ENCODE peak calls at places on chromosomes 2 and 18, in six cellular contexts. R is K562, Y is H1, E is HCT116, T is IMR-90, I is SK-N-SH. W is an unnamed sample.

GRCh38 chr2:16198166-16198912 is 258.0 kb downstream of the MYCN start:
- DNase-seq in R (no peak), Y (no peak), E (no peak), T (no peak), I (peak), W (no peak)

GRCh38 chr2:10982931-10983701 is 71.4 kb downstream of the KCNF1 start:
- DNase-seq in R (no peak), Y (no peak), E (no peak), T (peak), I (no peak), W (no peak)

GRCh38 chr2:85769236-85769986 is 15.6 kb downstream of the ATOH8 start:
- DNase-seq in R (no peak), Y (no peak), E (no peak), T (no peak), I (peak), W (peak)

GRCh38 chr18:46167971-46168370 is 63.8 kb downstream of the HAUS1 start:
- DNase-seq in R (no peak), Y (no peak), E (no peak), T (no peak), I (no peak), W (no peak)

GRCh38 chr2:194385376-194385775 is 1271.7 kb upstream of the SLC39A10 start:
- DNase-seq in R (no peak), Y (no peak), E (no peak), T (no peak), I (no peak), W (no peak)

GRCh38 chr2:210363876-210364275 is 48.9 kb upstream of the MYL1 start:
- DNase-seq in R (no peak), Y (no peak), E (no peak), T (no peak), I (no peak), W (no peak)

GRCh38 chr18:42446195-42446594 is 491.2 kb downstream of the PIK3C3 start:
- DNase-seq in R (no peak), Y (no peak), E (no peak), T (no peak), I (no peak), W (no peak)

GRCh38 chr18:60746491-60746890 is 373.9 kb upstream of the MC4R start:
- DNase-seq in R (no peak), Y (no peak), E (no peak), T (no peak), I (no peak), W (no peak)

GRCh38 chr2:20050104-20050711 is 1.2 kb downstream of the LAPTM4A start:
- DNase-seq in R (peak), Y (no peak), E (no peak), T (peak), I (peak), W (no peak)
- TF ChIP-seq RAD21 in R (no peak), Y (no peak), E (no peak), T (no peak), I (no peak), W (no peak)

DNA sequence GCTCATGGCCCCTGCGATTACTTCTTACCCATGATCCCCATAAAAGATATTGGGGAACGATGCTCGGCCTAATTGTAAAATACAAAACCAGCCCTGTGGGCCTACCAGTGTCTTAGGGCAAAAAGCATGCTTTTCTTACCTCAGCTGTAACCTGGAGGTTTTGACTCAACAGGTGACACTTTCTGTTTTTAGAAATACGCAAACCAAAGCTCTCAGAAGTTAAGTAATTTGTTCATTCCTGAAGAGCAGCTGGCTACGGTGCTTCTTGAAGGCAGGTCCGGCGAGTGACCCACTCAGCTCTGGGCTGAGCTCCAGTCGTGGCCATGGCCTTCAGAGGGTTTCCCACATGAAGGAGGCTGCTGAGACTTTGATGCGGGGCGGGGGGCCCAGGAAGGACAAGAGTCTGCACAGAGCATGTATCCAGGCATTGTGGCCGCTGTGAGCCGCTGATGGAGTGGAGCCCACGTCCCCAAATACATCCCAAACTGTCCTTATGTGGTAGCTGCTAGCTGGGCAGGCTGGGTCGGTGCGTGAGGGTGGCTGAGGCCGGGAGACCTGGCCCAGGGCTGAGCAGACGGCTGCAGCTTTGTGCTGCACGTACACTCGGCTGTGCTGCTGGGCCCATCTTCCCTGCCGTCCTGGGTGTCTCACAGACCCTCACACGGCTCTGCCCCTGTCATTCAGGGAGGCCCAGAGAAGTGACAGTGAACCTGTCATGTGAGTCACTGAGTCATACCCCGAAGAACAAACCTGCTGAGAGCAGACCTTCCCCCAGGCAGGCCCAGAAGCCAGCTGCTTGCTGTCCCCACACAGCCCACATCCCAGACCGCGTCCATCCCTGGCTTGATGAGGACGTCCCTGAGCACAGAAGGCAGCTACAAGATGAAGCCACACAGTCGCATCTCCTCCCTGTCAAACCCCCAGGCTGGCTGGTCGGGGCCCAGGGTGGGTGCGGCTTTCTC is 34.1 kb downstream of the ITGB1BP1 start:
- DNase-seq in R (no peak), Y (no peak), E (no peak), T (no peak), I (no peak), W (no peak)
- TF ChIP-seq RAD21 in R (no peak), Y (no peak), E (no peak), T (no peak), I (no peak), W (no peak)

GRCh38 chr2:101983486-101983885 is 8.3 kb upstream of the IL1R2 start:
- DNase-seq in R (no peak), Y (no peak), E (no peak), T (no peak), I (no peak), W (no peak)

GRCh38 chr2:101982630-101983029 is 9.1 kb upstream of the IL1R2 start:
- DNase-seq in R (no peak), Y (no peak), E (no peak), T (no peak), I (no peak), W (no peak)

GRCh38 chr2:101981484-101981883 is 10.3 kb upstream of the IL1R2 start:
- DNase-seq in R (no peak), Y (no peak), E (no peak), T (no peak), I (no peak), W (no peak)

GRCh38 chr2:101981066-101981465 is 10.7 kb upstream of the IL1R2 start:
- DNase-seq in R (no peak), Y (no peak), E (no peak), T (no peak), I (no peak), W (no peak)

DNA sequence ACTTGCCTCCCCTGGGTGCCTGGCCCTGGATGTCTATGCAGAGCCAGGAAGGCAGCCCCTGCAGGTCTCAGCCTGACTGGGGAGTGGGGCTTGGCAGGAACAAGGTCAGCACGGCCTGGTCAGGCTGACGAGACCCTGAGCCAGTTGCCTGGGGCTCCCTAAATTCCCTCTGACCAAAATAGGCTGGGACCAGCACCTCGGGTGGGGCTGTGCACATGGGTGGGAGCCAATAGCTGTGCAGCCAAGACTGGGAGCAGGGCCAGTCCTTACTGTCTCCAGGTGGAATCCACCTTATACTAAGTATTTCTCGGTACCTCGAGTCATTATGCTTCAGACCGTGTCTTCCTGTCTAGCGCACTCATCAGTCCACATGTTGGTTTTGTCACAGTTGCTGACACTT is 11.4 kb upstream of the IL1R2 start:
- DNase-seq in R (no peak), Y (no peak), E (no peak), T (no peak), I (no peak), W (no peak)
- TF ChIP-seq RAD21 in R (no peak), Y (no peak), E (no peak), T (no peak), I (no peak), W (no peak)

GRCh38 chr18:43870626-43871025 is 593.3 kb upstream of the SYT4 start:
- DNase-seq in R (no peak), Y (no peak), E (no peak), T (no peak), I (no peak), W (no peak)
- TF ChIP-seq RAD21 in R (no peak), Y (no peak), E (no peak), T (no peak), I (no peak), W (no peak)

GRCh38 chr2:220370764-220371163 is 743.3 kb downstream of the SLC4A3 start:
- DNase-seq in R (no peak), Y (no peak), E (no peak), T (peak), I (no peak), W (no peak)

GRCh38 chr2:220365023-220365422 is 737.6 kb downstream of the SLC4A3 start:
- DNase-seq in R (no peak), Y (no peak), E (no peak), T (peak), I (no peak), W (no peak)

DNA sequence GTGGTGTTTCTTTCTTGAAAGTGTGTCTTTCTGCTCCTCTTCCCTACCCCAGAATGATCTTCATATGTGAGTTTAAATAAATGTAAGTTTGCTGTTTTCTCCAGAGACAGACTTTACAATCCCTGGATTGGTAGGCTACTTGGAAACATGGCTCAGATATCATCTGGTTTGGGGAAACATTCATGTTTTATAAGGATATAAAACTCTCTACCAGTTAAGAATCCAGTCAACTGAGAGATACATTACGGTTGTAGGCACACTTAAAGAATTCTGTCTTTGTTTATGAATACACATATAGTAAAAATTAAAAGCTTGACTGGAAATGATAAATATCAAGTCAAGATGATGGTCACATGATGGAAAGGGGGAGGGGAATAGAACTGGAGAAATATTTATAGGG is 739.3 kb downstream of the SLC4A3 start:
- DNase-seq in R (no peak), Y (no peak), E (no peak), T (no peak), I (no peak), W (no peak)
- TF ChIP-seq RAD21 in R (no peak), Y (no peak), E (no peak), T (no peak), I (no peak), W (no peak)

DNA sequence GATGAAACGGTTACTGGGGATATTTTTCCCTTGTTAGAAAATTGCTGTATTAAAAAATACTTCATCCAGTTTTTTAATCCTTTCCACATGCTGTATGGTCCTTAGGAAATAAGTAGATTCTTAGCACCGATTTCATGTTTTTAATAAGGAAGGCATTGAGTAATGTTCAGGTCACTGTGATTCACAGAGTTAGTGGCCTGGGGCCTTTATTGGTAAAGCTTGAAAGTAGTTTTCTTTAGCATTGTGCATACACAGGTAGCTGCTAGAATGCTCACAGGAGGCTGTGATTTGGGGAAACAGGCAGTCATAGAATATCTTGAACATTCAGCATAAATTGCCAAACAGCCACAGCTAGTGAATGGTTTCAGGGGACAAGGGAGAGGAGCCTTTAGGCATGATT is 79.8 kb downstream of the XRCC5 start:
- DNase-seq in R (no peak), Y (no peak), E (no peak), T (peak), I (no peak), W (no peak)
- TF ChIP-seq RAD21 in R (no peak), Y (no peak), E (no peak), T (no peak), I (no peak), W (no peak)

DNA sequence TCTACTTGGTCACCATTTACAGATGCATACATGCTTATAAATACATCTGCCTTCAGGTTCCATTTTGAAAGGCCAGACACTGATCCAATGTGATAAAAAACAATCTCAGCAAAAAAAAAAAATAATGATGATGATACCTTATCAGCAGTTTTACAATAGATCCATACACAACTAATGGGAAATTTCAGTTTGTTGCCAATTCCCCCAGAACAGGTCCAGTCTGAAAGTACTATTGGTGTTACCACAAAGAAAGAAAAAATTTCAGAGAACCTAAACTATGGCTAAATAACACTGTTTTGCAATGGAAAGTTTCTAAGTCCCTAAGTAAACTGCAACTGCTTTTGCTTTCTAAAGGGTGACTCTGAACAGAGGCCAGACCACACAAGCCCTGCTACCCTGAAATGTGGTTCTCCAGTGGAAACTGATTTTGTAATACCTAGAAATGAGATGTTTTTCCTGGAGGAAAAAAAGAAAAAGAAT is 54.1 kb downstream of the LPIN2 start:
- DNase-seq in R (no peak), Y (no peak), E (no peak), T (peak), I (peak), W (no peak)
- TF ChIP-seq RAD21 in R (no peak), Y (no peak), E (no peak), T (no peak), I (no peak), W (no peak)

GRCh38 chr2:228303960-228304359 is 122.5 kb upstream of the SPHKAP start:
- DNase-seq in R (no peak), Y (no peak), E (no peak), T (no peak), I (no peak), W (no peak)
- TF ChIP-seq RAD21 in R (no peak), Y (no peak), E (no peak), T (no peak), I (no peak), W (no peak)

DNA sequence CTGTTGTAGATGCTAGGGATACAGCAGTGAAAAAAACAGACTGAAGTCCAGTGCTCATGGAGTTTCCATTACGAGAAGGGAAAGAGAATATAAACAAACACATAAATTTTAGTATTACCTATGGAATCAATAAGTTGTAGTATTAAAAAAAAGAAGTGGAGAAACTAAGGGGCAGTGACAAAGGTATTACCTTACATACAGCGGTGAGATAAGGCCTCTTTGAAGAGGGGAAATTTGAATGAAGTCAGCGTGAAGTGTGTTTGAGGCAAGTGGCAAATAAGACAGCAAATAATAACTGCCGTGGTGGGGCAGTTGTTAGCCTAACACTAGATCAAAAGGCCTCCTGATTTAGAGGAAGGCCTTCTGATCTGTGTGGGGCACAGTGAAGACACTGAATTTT is 57.9 kb downstream of the TLK1 start:
- DNase-seq in R (peak), Y (no peak), E (no peak), T (no peak), I (no peak), W (no peak)
- TF ChIP-seq RAD21 in R (no peak), Y (no peak), E (no peak), T (no peak), I (no peak), W (no peak)

GRCh38 chr2:104091894-104092293 is 762.0 kb upstream of the POU3F3 start:
- DNase-seq in R (no peak), Y (no peak), E (no peak), T (no peak), I (no peak), W (no peak)
- TF ChIP-seq RAD21 in R (no peak), Y (no peak), E (no peak), T (no peak), I (no peak), W (no peak)